ENCODE peak calls at places on chromosome 17, in ten cellular contexts. Z, R, K, A, L, S, H, P, M and F are unnamed samples.
A peak's percentile ranks its signal among the peaks of the same experiment; 100 is the strongest.

GRCh38 chr17:48194097-48194550 is 86.6 kb downstream of the SNX11 start:
- DNase-seq in Z (no peak), R (no peak), K (peak; percentile 42), A (no peak), L (no peak), S (no peak), H (no peak), P (no peak), M (no peak), F (no peak)

GRCh38 chr17:57256708-57257112 is 387 bp downstream of the MSI2 start:
- DNase-seq in Z (peak; percentile 52), R (peak; percentile 42), K (no peak), A (no peak), L (no peak), S (peak; percentile 37), H (peak; percentile 44), P (peak; percentile 62), M (peak; percentile 34), F (no peak)

GRCh38 chr17:39706921-39707337 is 7.1 kb downstream of the ERBB2 start:
- DNase-seq in Z (no peak), R (no peak), K (no peak), A (no peak), L (no peak), S (no peak), H (peak; percentile 15), P (no peak), M (peak; percentile 73), F (no peak)

GRCh38 chr17:38663125-38663751 is 11.5 kb downstream of the EPOP start:
- DNase-seq in Z (peak; percentile 95), R (peak; percentile 74), K (no peak), A (no peak), L (peak; percentile 85), S (no peak), H (peak; percentile 18), P (peak; percentile 89), M (peak; percentile 72), F (peak; percentile 39)

GRCh38 chr17:4120332-4120731 is 22.5 kb downstream of the ZZEF1 start:
- DNase-seq in Z (no peak), R (no peak), K (no peak), A (no peak), L (no peak), S (no peak), H (no peak), P (no peak), M (no peak), F (no peak)

GRCh38 chr17:47297661-47298400 is 25.9 kb upstream of the EFCAB13 start:
- DNase-seq in Z (no peak), R (no peak), K (no peak), A (no peak), L (no peak), S (no peak), H (no peak), P (no peak), M (no peak), F (no peak)

GRCh38 chr17:48520631-48521045 is 10.2 kb downstream of the HOXB1 start:
- DNase-seq in Z (peak; percentile 68), R (no peak), K (no peak), A (no peak), L (no peak), S (no peak), H (no peak), P (no peak), M (no peak), F (no peak)

GRCh38 chr17:29931253-29931932 is 1.4 kb upstream of the SSH2 start:
- DNase-seq in Z (peak; percentile 86), R (peak; percentile 97), K (peak; percentile 42), A (peak; percentile 54), L (peak; percentile 50), S (peak; percentile 59), H (peak; percentile 70), P (peak; percentile 91), M (peak; percentile 70), F (peak; percentile 78)

GRCh38 chr17:69367298-69367697 is 40.4 kb upstream of the ABCA5 start:
- DNase-seq in Z (no peak), R (no peak), K (no peak), A (no peak), L (no peak), S (no peak), H (no peak), P (no peak), M (no peak), F (no peak)

GRCh38 chr17:1159781-1160180 is 20.0 kb downstream of the ABR start:
- DNase-seq in Z (no peak), R (no peak), K (no peak), A (no peak), L (no peak), S (no peak), H (no peak), P (no peak), M (no peak), F (no peak)